ENCODE peak calls at places on chromosomes 2 and 18, in four cellular contexts. F is HepG2, I is GM12878, R is K562. B is an unnamed sample.

GRCh38 chr2:105144941-105145300 is 96.6 kb upstream of the GPR45 start:
- DNase-seq in I (no peak), F (no peak), R (no peak), B (no peak)

GRCh38 chr2:217956895-217957457 is 45.8 kb downstream of the TNS1 start:
- DNase-seq in F (no peak), R (no peak), I (no peak), B (no peak)

GRCh38 chr2:3456125-3456524 is 63.2 kb downstream of the ADI1 start:
- DNase-seq in F (no peak), I (no peak), R (no peak), B (no peak)

GRCh38 chr2:173117678-173118077 is 42.0 kb downstream of the MAP3K20 start:
- DNase-seq in R (peak), I (no peak), F (no peak), B (no peak)

GRCh38 chr18:62938006-62938405 is 222.7 kb downstream of the PHLPP1 start:
- DNase-seq in F (no peak), I (no peak), R (no peak), B (no peak)

GRCh38 chr2:128660836-128661235 is 342.2 kb upstream of the HS6ST1 start:
- DNase-seq in I (no peak), F (no peak), R (no peak), B (no peak)

GRCh38 chr2:236545814-236546480 is 23.7 kb upstream of the ACKR3 start:
- DNase-seq in R (no peak), I (peak), F (no peak), B (no peak)

GRCh38 chr2:111117666-111118454 is 2.9 kb upstream of the BCL2L11 start:
- DNase-seq in F (no peak), I (no peak), R (no peak), B (peak)

GRCh38 chr2:154497019-154497418 is 201.5 kb upstream of the KCNJ3 start:
- DNase-seq in I (no peak), F (no peak), R (no peak), B (no peak)

GRCh38 chr2:129912066-129912820 is 67.2 kb upstream of the RAB6C start:
- DNase-seq in R (no peak), F (no peak), I (no peak), B (no peak)

GRCh38 chr18:45940724-45941123 is 26.4 kb downstream of the EPG5 start:
- DNase-seq in R (no peak), F (no peak), I (no peak), B (no peak)

GRCh38 chr2:112121682-112122254 is 16.4 kb upstream of the FBLN7 start:
- DNase-seq in R (no peak), I (no peak), F (peak), B (no peak)

GRCh38 chr2:75241696-75242095 is 42.4 kb upstream of the TACR1 start:
- DNase-seq in F (peak), R (no peak), I (no peak), B (no peak)

GRCh38 chr2:42068571-42069178 is 20.9 kb downstream of the PKDCC start:
- DNase-seq in F (no peak), I (no peak), R (no peak), B (no peak)

GRCh38 chr18:62741118-62741566 is 25.8 kb downstream of the PHLPP1 start:
- DNase-seq in F (peak), R (peak), I (no peak), B (no peak)

GRCh38 chr2:27891063-27891819 is 712 bp downstream of the BABAM2 start:
- DNase-seq in I (peak), R (peak), F (peak), B (peak)

GRCh38 chr2:26300234-26300641 is 45.7 kb upstream of the SELENOI start:
- DNase-seq in F (no peak), R (no peak), I (no peak), B (no peak)

GRCh38 chr2:228522276-228522675 is 340.8 kb upstream of the SPHKAP start:
- DNase-seq in I (no peak), R (no peak), F (no peak), B (no peak)

GRCh38 chr2:156077041-156077735 is 255.3 kb downstream of the NR4A2 start:
- DNase-seq in F (no peak), I (no peak), R (no peak), B (no peak)

GRCh38 chr2:147989809-147990403 is 30.6 kb downstream of the ORC4 start:
- DNase-seq in F (peak), R (no peak), I (peak), B (no peak)

GRCh38 chr2:120673205-120673550 is 62.5 kb upstream of the GLI2 start:
- DNase-seq in I (no peak), R (no peak), F (no peak), B (no peak)

GRCh38 chr18:6382968-6383367 is 31.7 kb downstream of the L3MBTL4 start:
- DNase-seq in F (no peak), R (no peak), I (no peak), B (no peak)

GRCh38 chr2:11996618-11997017 is 250.2 kb downstream of the LPIN1 start:
- DNase-seq in F (no peak), R (no peak), I (no peak), B (no peak)

GRCh38 chr18:22800551-22800951 is 132.6 kb upstream of the RBBP8 start:
- DNase-seq in R (no peak), I (no peak), F (no peak), B (no peak)

GRCh38 chr2:185921048-185921756 is 182.6 kb downstream of the FSIP2 start:
- DNase-seq in I (no peak), R (no peak), F (no peak), B (no peak)

GRCh38 chr2:85134255-85135065 is 1.3 kb downstream of the TCF7L1 start:
- DNase-seq in R (no peak), I (no peak), F (no peak), B (no peak)

GRCh38 chr2:106708189-106708588 is 177.8 kb downstream of the ST6GAL2 start:
- DNase-seq in F (no peak), R (no peak), I (no peak), B (no peak)

GRCh38 chr2:42810971-42811865 is 18.8 kb upstream of the HAAO start:
- DNase-seq in R (no peak), F (peak), I (no peak), B (peak)

GRCh38 chr2:71578665-71579371 is 125.5 kb downstream of the DYSF start:
- DNase-seq in R (no peak), F (no peak), I (no peak), B (no peak)

GRCh38 chr2:229779650-229780049 is 65.3 kb upstream of the DNER start:
- DNase-seq in R (no peak), I (no peak), F (no peak), B (no peak)

GRCh38 chr2:393711-394696 is 106.1 kb upstream of the ALKAL2 start:
- DNase-seq in F (no peak), I (no peak), R (no peak), B (peak)

GRCh38 chr18:58792086-58792485 is 72.6 kb upstream of the ZNF532 start:
- DNase-seq in F (no peak), R (no peak), I (peak), B (no peak)

GRCh38 chr2:67571785-67572718 is 174.9 kb downstream of the ETAA1 start:
- DNase-seq in R (no peak), I (no peak), F (no peak), B (no peak)

GRCh38 chr2:100018794-100019193 is 123.6 kb downstream of the AFF3 start:
- DNase-seq in F (no peak), I (no peak), R (no peak), B (no peak)

GRCh38 chr2:174510583-174511189 is 23.9 kb upstream of the GPR155 start:
- DNase-seq in I (no peak), F (peak), R (no peak), B (no peak)

GRCh38 chr2:112181571-112182290 is 43.5 kb downstream of the FBLN7 start:
- DNase-seq in R (no peak), I (no peak), F (no peak), B (no peak)

GRCh38 chr2:28148566-28148965 is 244.1 kb upstream of the FOSL2 start:
- DNase-seq in I (no peak), F (no peak), R (no peak), B (no peak)

GRCh38 chr2:112150447-112150846 is 12.3 kb downstream of the FBLN7 start:
- DNase-seq in F (no peak), I (no peak), R (no peak), B (no peak)

GRCh38 chr2:20668470-20668869 is 1.5 kb downstream of the GDF7 start:
- DNase-seq in I (no peak), R (no peak), F (no peak), B (no peak)

GRCh38 chr2:190378883-190379237 is 29.3 kb upstream of the MFSD6 start:
- DNase-seq in I (no peak), R (peak), F (no peak), B (no peak)
- TF ChIP-seq CBX5 in I (no peak), R (no peak), F (no peak), B (no peak)

GRCh38 chr2:62208758-62209114 is 12.8 kb downstream of the B3GNT2 start:
- DNase-seq in R (no peak), F (no peak), I (no peak), B (no peak)
- TF ChIP-seq MAX in R (no peak), F (no peak), I (no peak), B (no peak)

DNA sequence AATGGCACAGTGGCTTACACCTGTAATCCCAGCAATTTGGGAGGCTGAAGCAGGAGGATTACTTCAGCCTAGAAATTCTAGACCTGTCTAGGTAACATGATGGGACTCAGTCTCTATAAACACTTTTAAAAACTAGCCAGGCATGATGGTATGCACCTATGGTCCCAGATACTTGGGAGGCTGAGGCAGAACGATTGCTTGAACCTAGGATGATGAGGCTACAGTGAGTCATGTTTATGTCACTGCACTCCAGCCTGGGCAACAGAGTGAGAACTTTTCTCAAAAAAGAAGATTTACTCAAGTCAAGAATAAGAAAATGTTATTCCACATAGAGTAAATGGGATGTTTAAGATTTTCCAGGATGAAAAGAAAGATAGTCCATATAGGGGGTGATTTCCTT is 158.6 kb downstream of the HNMT start:
- DNase-seq in F (no peak), I (no peak), R (no peak), B (no peak)
- TF ChIP-seq CBX5 in F (no peak), I (no peak), R (no peak), B (no peak)

DNA sequence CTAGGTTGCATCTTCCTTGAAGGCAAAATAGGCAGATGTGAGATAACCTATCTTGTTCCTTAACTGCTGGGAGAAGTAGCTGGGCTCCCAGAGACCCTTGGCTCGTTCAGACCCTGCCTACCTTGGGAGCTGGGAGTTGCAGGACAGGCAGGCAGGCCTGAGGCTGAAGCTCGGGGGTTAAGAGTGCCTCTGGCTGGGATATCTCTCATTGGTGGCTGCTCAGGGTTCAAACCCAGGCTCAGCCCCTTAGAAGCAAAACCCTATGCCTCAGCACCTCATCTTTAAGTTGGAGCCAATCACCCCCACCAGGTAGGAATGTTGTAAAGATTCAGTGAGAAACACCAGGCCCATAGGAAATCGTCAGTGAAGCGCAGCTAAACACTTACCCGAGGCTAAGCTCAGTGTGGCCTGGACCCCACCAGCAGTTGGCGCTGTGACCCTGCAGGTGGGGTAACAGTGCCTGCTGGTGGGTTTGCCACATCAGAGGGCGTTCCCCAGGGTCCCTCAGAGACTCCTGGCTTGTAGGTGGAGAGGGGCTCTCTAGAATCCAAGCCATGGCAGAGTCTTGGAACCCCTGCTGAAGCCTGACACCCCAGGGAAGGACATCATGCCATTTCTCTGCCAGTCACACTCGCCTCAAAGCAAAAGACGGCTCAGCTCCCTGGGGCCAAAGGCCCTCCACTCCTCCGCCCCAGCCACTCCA is 54.6 kb upstream of the GPR17 start:
- DNase-seq in I (no peak), F (peak), R (peak), B (peak)
- TF ChIP-seq MAX in I (no peak), F (no peak), R (no peak), B (peak)

GRCh38 chr2:157839162-157839801 is 36.8 kb downstream of the ACVR1 start:
- DNase-seq in R (peak), F (peak), I (no peak), B (peak)

GRCh38 chr2:157837851-157838441 is 38.2 kb downstream of the ACVR1 start:
- DNase-seq in R (no peak), F (peak), I (no peak), B (no peak)

GRCh38 chr2:157839822-157840221 is 36.3 kb downstream of the ACVR1 start:
- DNase-seq in F (no peak), I (no peak), R (no peak), B (no peak)

GRCh38 chr2:157840568-157841156 is 35.5 kb downstream of the ACVR1 start:
- DNase-seq in I (no peak), F (peak), R (no peak), B (no peak)

GRCh38 chr2:157838442-157839161 is 37.5 kb downstream of the ACVR1 start:
- DNase-seq in I (no peak), R (peak), F (peak), B (no peak)
- TF ChIP-seq CBX5 in I (no peak), R (no peak), F (peak), B (no peak)

GRCh38 chr18:70220628-70221027 is 15.1 kb upstream of the RTTN start:
- DNase-seq in I (no peak), R (no peak), F (no peak), B (no peak)

GRCh38 chr18:70216788-70217187 is 11.3 kb upstream of the RTTN start:
- DNase-seq in F (no peak), I (no peak), R (no peak), B (no peak)

GRCh38 chr18:70219688-70220087 is 14.2 kb upstream of the RTTN start:
- DNase-seq in I (no peak), R (no peak), F (no peak), B (no peak)

GRCh38 chr18:70221911-70222278 is 16.4 kb upstream of the RTTN start:
- DNase-seq in F (no peak), I (no peak), R (no peak), B (no peak)

DNA sequence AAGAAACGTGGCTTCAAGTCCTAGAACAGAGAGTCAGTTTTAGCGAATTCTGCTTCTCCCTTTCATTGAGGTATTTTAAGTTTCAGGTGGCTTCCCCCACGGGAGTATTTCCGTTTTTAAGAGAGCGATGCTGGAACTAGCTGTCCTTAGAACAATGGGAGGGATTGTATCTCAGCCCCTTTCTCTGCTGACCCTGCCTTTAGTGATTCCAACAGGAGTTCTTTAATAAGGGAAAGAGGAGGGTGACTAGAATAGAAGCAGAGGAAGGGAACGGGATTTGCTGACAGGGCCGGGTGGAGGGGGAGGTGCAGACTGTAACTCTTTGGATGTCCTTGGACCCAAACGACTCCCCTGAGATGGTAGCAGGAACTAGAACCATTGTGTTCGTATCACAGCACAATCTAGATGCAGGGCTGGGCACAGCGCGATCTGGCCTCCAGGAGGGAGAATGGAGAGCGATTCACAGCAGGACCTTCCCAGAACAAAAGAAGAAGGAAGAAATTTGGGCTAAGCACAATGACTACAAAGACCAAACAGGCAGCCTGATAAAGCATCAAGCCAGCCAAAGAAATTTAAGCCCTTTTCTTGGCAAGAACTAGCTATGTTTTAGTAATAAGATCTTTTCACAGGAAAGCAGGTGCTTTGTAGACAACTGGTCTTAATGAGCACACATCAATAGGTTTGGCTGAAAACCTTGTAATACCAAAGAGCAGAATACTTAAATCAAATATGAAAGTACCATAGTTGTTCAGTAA is 15.8 kb upstream of the RTTN start:
- DNase-seq in R (no peak), I (no peak), F (no peak), B (peak)
- TF ChIP-seq MAX in R (no peak), I (no peak), F (no peak), B (no peak)

GRCh38 chr18:25883091-25883490 is 207.3 kb downstream of the SS18 start:
- DNase-seq in F (no peak), R (no peak), I (no peak), B (no peak)
- TF ChIP-seq CBX5 in F (no peak), R (no peak), I (no peak), B (no peak)

DNA sequence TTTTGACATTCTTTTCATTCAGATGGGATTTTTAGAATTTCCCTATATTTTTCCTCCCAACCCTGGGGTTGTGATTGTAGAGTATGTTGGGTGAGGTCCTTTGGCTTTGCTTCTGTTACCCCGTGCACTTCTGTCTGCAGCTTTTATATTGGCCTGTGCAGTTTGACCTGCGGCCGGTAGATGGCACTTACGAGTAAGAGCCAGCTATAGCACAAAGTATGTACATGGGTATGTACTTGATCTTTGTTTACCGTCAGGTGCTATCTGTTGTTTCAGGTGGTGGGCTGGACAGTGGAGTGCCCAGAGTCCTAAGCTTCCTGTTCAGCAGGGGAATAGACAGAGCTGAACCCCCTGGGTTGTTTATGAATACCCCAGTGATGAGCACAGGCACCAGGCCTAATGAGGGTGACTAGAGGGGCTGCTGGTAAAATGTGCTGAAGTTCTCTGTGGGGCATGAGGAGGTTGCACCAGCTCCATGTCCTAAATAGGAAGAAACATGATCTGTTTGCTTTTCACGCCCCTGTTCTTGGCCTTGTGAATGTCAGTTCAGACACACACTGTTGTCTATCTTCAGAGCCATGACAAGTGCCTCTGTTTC is 58.9 kb upstream of the THUMPD2 start:
- DNase-seq in I (peak), F (peak), R (peak), B (peak)
- TF ChIP-seq MAX in I (no peak), F (no peak), R (no peak), B (no peak)

GRCh38 chr18:59846814-59847490 is 52.8 kb upstream of the PMAIP1 start:
- DNase-seq in R (no peak), I (peak), F (no peak), B (no peak)
- TF ChIP-seq CBX5 in R (no peak), I (no peak), F (no peak), B (no peak)

DNA sequence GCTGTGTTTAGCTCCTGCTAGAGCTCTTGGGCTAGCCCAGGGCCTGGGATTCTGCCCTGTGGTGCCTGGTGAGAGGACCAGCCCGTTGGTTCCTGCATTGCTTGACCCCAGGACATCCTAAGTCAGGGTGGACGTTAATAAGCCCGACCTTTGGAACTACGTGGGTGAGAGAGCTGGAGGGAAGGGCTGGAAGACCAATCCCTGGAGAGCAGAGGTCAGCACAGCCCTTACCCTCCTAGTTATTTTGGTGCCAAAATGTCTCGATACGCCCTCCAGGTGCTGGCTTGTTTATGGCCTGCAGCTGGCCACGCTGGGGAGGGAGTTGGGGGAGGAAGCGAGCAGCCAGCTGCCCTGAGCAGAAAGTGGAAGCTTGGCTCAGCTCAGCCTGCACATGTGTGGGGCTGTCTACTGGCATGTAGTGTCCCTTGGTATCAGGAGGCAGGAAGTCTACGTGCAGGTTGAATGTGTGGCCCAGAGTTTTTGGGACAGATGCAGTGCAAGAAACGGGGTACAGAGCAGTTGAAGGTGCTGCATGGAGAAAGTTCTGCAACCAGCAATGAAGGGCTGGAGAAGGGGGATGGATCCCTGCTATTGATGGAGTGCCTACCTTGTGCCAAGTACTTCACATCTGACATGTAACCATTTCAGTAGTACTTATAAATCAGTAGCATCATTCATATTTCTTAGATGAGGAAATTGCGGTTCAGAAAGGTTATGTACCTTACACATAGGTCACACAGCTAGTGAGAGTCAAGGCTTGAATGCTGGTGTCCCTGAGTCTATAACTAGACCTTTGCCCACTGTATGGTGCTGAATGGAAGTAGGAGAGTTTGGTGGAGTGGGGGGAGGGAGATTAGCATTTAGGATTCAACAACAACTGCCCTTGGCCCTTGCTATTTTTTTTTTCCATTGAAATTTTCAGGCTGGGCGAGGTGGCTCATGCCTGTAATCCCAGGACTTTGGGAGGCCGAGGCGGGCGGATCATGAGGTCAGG is 5.0 kb upstream of the DGKD start:
- DNase-seq in R (no peak), I (no peak), F (peak), B (no peak)
- TF ChIP-seq MAX in R (no peak), I (no peak), F (peak), B (no peak)

B was measured in H1.